ENCODE peak calls at places on chromosomes 4 and X, in seven cellular contexts. A, K, B, N, J, E and T are unnamed samples.

GRCh38 chrX:130080791-130081367 is 29.4 kb downstream of the ELF4 start:
- DNase-seq in A (no peak), K (no peak), B (no peak), N (no peak), J (no peak), E (no peak), T (no peak)

GRCh38 chr4:151324449-151325319 is 721 bp downstream of the SH3D19 start:
- DNase-seq in A (peak), K (no peak), B (no peak), N (peak), J (peak), E (peak), T (no peak)

GRCh38 chr4:156255608-156256007 is 301.9 kb upstream of the CTSO start:
- DNase-seq in A (no peak), K (no peak), B (no peak), N (no peak), J (no peak), E (no peak), T (no peak)

GRCh38 chr4:155653052-155653451 is 13.6 kb upstream of the GUCY1A1 start:
- DNase-seq in A (no peak), K (no peak), B (no peak), N (no peak), J (no peak), E (no peak), T (no peak)

GRCh38 chr4:37678624-37679023 is 7.6 kb downstream of the RELL1 start:
- DNase-seq in A (no peak), K (no peak), B (no peak), N (no peak), J (no peak), E (peak), T (no peak)

GRCh38 chr4:102601586-102602227 is 100.5 kb downstream of the NFKB1 start:
- DNase-seq in A (no peak), K (no peak), B (no peak), N (peak), J (no peak), E (no peak), T (no peak)

GRCh38 chr4:152348670-152349069 is 187.2 kb downstream of the FBXW7 start:
- DNase-seq in A (no peak), K (no peak), B (no peak), N (peak), J (no peak), E (no peak), T (no peak)

GRCh38 chrX:534804-535203 is 95.8 kb upstream of the SHOX start:
- DNase-seq in A (no peak), K (no peak), B (no peak), N (no peak), J (no peak), E (no peak), T (no peak)

GRCh38 chr4:89439533-89439932 is 131.9 kb upstream of the GPRIN3 start:
- DNase-seq in A (no peak), K (no peak), B (no peak), N (no peak), J (no peak), E (no peak), T (no peak)

GRCh38 chr4:3640587-3640962 is 108.4 kb upstream of the LRPAP1 start:
- DNase-seq in A (peak), K (no peak), B (no peak), N (no peak), J (peak), E (peak), T (no peak)

GRCh38 chrX:125436855-125437254 is 117.2 kb downstream of the TEX13C start:
- DNase-seq in A (no peak), K (no peak), B (no peak), N (peak), J (no peak), E (no peak), T (no peak)

GRCh38 chr4:16196482-16197393 is 29.5 kb downstream of the TAPT1 start:
- DNase-seq in A (no peak), K (peak), B (peak), N (peak), J (no peak), E (peak), T (peak)

GRCh38 chrX:70476934-70477733 is 32.5 kb downstream of the DLG3 start:
- DNase-seq in A (no peak), K (no peak), B (no peak), N (peak), J (peak), E (peak), T (no peak)

GRCh38 chrX:10591363-10592036 is 28.9 kb downstream of the MID1 start:
- DNase-seq in A (no peak), K (no peak), B (no peak), N (no peak), J (no peak), E (no peak), T (no peak)

GRCh38 chrX:34275710-34276109 is 143.6 kb upstream of the FAM47A start:
- DNase-seq in A (no peak), K (no peak), B (no peak), N (no peak), J (no peak), E (no peak), T (no peak)